ENCODE peak calls at places on chromosomes 2 and 18, in nine cellular contexts. O is foreskin fibroblast; E is mucosa of descending colon; N is stomach; L is ovary; M is activated CD8-positive, alpha-beta T cell treated with anti-CD3 and anti-CD28 coated beads for 36 hours; I is osteocyte; R is cardiac muscle cell; V is coronary artery. S is an unnamed sample.

GRCh38 chr2:220353897-220354296 is 726.5 kb downstream of the SLC4A3 start:
- DNase-seq in O (peak), E (no peak), N (no peak), L (no peak), M (no peak), I (no peak), R (no peak), V (no peak), S (no peak)

GRCh38 chr2:108958002-108958401 is 31.0 kb downstream of the EDAR start:
- DNase-seq in O (no peak), E (no peak), N (peak), L (no peak), M (no peak), I (no peak), R (no peak), V (no peak), S (no peak)

GRCh38 chr2:241460631-241461030 is 47.8 kb downstream of the STK25 start:
- DNase-seq in O (no peak), E (no peak), N (no peak), L (no peak), M (no peak), I (no peak), R (no peak), V (no peak), S (no peak)

GRCh38 chr2:101232770-101233169 is 19.9 kb upstream of the CNOT11 start:
- DNase-seq in O (no peak), E (no peak), N (no peak), L (no peak), M (no peak), I (no peak), R (no peak), V (no peak), S (no peak)

GRCh38 chr18:79512461-79513380 is 117.0 kb downstream of the NFATC1 start:
- DNase-seq in O (no peak), E (peak), N (peak), L (peak), M (no peak), I (peak), R (no peak), V (peak), S (no peak)

GRCh38 chr18:9619545-9619944 is 5.2 kb upstream of the PPP4R1 start:
- DNase-seq in O (no peak), E (no peak), N (no peak), L (no peak), M (no peak), I (no peak), R (no peak), V (no peak), S (no peak)

GRCh38 chr2:46647041-46647440 is 167.7 kb downstream of the TMEM247 start:
- DNase-seq in O (no peak), E (no peak), N (no peak), L (no peak), M (no peak), I (no peak), R (no peak), V (no peak), S (no peak)

GRCh38 chr2:115412501-115412900 is 970.1 kb downstream of the DPP10 start:
- DNase-seq in O (no peak), E (no peak), N (no peak), L (no peak), M (no peak), I (no peak), R (no peak), V (no peak), S (no peak)

GRCh38 chr2:134244587-134244986 is 9.3 kb upstream of the MGAT5 start:
- DNase-seq in O (no peak), E (no peak), N (no peak), L (no peak), M (no peak), I (no peak), R (no peak), V (no peak), S (no peak)

GRCh38 chr2:31239842-31240198 is 5.9 kb downstream of the EHD3 start:
- DNase-seq in O (peak), E (no peak), N (no peak), L (no peak), M (no peak), I (no peak), R (peak), V (peak), S (no peak)

GRCh38 chr2:206993964-206994363 is 54.6 kb downstream of the CPO start:
- DNase-seq in O (peak), E (no peak), N (no peak), L (no peak), M (no peak), I (no peak), R (no peak), V (no peak), S (no peak)

GRCh38 chr2:28101892-28102291 is 211.4 kb downstream of the BABAM2 start:
- DNase-seq in O (peak), E (no peak), N (no peak), L (no peak), M (no peak), I (no peak), R (no peak), V (no peak), S (no peak)

GRCh38 chr2:239890347-239890746 is 134.8 kb downstream of the NDUFA10 start:
- DNase-seq in O (no peak), E (no peak), N (peak), L (no peak), M (no peak), I (peak), R (no peak), V (peak), S (no peak)

GRCh38 chr18:55300469-55301195 is 287.4 kb downstream of the TCF4 start:
- DNase-seq in O (peak), E (no peak), N (no peak), L (no peak), M (no peak), I (no peak), R (no peak), V (no peak), S (no peak)

GRCh38 chr2:24456610-24457556 is 34.2 kb upstream of the NCOA1 start:
- DNase-seq in O (peak), E (no peak), N (peak), L (peak), M (peak), I (no peak), R (no peak), V (no peak), S (no peak)

GRCh38 chr2:43226955-43227829 is 786 bp upstream of the ZFP36L2 start:
- DNase-seq in O (peak), E (peak), N (peak), L (peak), M (peak), I (peak), R (peak), V (peak), S (peak)

GRCh38 chr2:83055338-83056010 is 1403.6 kb downstream of the SUCLG1 start:
- DNase-seq in O (peak), E (no peak), N (no peak), L (no peak), M (no peak), I (no peak), R (no peak), V (no peak), S (no peak)

GRCh38 chr2:120632796-120633646 is 102.6 kb upstream of the GLI2 start:
- DNase-seq in O (no peak), E (no peak), N (no peak), L (no peak), M (no peak), I (no peak), R (no peak), V (peak), S (no peak)

GRCh38 chr2:184824597-184824996 is 226.3 kb downstream of the ZNF804A start:
- DNase-seq in O (no peak), E (no peak), N (no peak), L (no peak), M (no peak), I (no peak), R (no peak), V (no peak), S (no peak)

GRCh38 chr18:36818652-36819051 is 10.2 kb downstream of the TPGS2 start:
- DNase-seq in O (no peak), E (no peak), N (no peak), L (no peak), M (no peak), I (no peak), R (no peak), V (no peak), S (no peak)

GRCh38 chr2:230949966-230950832 is 25.2 kb upstream of the GPR55 start:
- DNase-seq in O (no peak), E (no peak), N (peak), L (no peak), M (peak), I (no peak), R (no peak), V (no peak), S (peak)

GRCh38 chr18:56402872-56403516 is 235.4 kb downstream of the TXNL1 start:
- DNase-seq in O (peak), E (no peak), N (no peak), L (no peak), M (no peak), I (no peak), R (no peak), V (no peak), S (no peak)

GRCh38 chr2:98823196-98824166 is 92.5 kb upstream of the MGAT4A start:
- DNase-seq in O (no peak), E (no peak), N (no peak), L (no peak), M (no peak), I (no peak), R (no peak), V (peak), S (no peak)

GRCh38 chr18:75544496-75544895 is 117.0 kb upstream of the SMIM21 start:
- DNase-seq in O (peak), E (no peak), N (no peak), L (no peak), M (no peak), I (no peak), R (no peak), V (no peak), S (no peak)

GRCh38 chr2:53021285-53021684 is 746.3 kb upstream of the CHAC2 start:
- DNase-seq in O (peak), E (no peak), N (no peak), L (no peak), M (no peak), I (no peak), R (no peak), V (no peak), S (no peak)

GRCh38 chr2:6986251-6986893 is 69.2 kb downstream of the RNF144A start:
- DNase-seq in O (no peak), E (no peak), N (no peak), L (no peak), M (no peak), I (no peak), R (no peak), V (no peak), S (no peak)

GRCh38 chr2:105299290-105299689 is 30.2 kb downstream of the TGFBRAP1 start:
- DNase-seq in O (no peak), E (no peak), N (no peak), L (no peak), M (no peak), I (no peak), R (no peak), V (no peak), S (no peak)

GRCh38 chr2:229408356-229408755 is 137.3 kb upstream of the PID1 start:
- DNase-seq in O (peak), E (no peak), N (peak), L (no peak), M (no peak), I (no peak), R (no peak), V (no peak), S (no peak)

GRCh38 chr18:54626779-54627178 is 35.7 kb downstream of the DYNAP start:
- DNase-seq in O (no peak), E (no peak), N (no peak), L (no peak), M (no peak), I (no peak), R (no peak), V (no peak), S (no peak)

GRCh38 chr2:191178806-191179514 is 28.2 kb upstream of the STAT4 start:
- DNase-seq in O (peak), E (no peak), N (no peak), L (no peak), M (no peak), I (no peak), R (no peak), V (peak), S (no peak)

GRCh38 chr18:24659837-24660720 is 199.6 kb downstream of the HRH4 start:
- DNase-seq in O (peak), E (peak), N (no peak), L (peak), M (peak), I (no peak), R (no peak), V (no peak), S (no peak)

GRCh38 chr2:230757476-230757875 is 44.8 kb downstream of the CAB39 start:
- DNase-seq in O (no peak), E (no peak), N (no peak), L (no peak), M (no peak), I (no peak), R (no peak), V (no peak), S (no peak)

GRCh38 chr2:223674998-223675609 is 72.9 kb upstream of the SCG2 start:
- DNase-seq in O (peak), E (no peak), N (no peak), L (no peak), M (peak), I (no peak), R (no peak), V (no peak), S (no peak)
- TF ChIP-seq CTCF in O (peak), E (no peak), N (peak), L (no peak), M (no peak), I (peak), R (peak), V (no peak), S (no peak)

DNA sequence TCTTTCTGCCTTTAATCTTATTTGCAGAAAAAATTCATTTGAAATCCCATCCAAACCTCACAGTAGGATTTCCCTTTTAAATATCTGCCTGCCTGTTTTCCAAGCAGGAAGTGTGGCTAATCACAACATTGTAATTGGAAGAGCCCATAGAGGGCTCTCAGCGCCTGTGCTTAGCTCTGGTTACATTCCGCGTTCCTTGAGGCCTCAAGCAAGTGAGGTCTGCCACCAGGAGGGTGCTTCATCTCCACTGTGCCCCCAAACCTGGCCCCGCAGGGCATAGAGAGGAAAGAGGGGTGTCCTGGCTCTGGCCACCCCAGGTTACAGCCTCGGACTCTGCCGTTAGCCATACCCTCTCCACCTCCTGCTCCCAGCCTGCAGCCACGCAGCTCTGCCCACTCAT is 214.8 kb downstream of the SP3 start:
- DNase-seq in O (peak), E (no peak), N (no peak), L (peak), M (no peak), I (no peak), R (peak), V (no peak), S (no peak)
- TF ChIP-seq CTCF in O (no peak), E (no peak), N (no peak), L (no peak), M (no peak), I (peak), R (peak), V (no peak), S (no peak)

GRCh38 chr2:55782528-55783173 is 89.0 kb upstream of the PNPT1 start:
- DNase-seq in O (no peak), E (no peak), N (no peak), L (no peak), M (no peak), I (no peak), R (no peak), V (no peak), S (no peak)

GRCh38 chr2:55776966-55777365 is 83.3 kb upstream of the PNPT1 start:
- DNase-seq in O (no peak), E (no peak), N (no peak), L (no peak), M (no peak), I (no peak), R (no peak), V (no peak), S (no peak)

GRCh38 chr2:55779459-55780421 is 86.1 kb upstream of the PNPT1 start:
- DNase-seq in O (peak), E (no peak), N (no peak), L (no peak), M (no peak), I (no peak), R (no peak), V (no peak), S (no peak)

GRCh38 chr2:55786286-55786685 is 92.6 kb upstream of the PNPT1 start:
- DNase-seq in O (no peak), E (no peak), N (no peak), L (no peak), M (no peak), I (no peak), R (no peak), V (no peak), S (no peak)

GRCh38 chr2:55781542-55781941 is 87.9 kb upstream of the PNPT1 start:
- DNase-seq in O (no peak), E (no peak), N (no peak), L (no peak), M (no peak), I (no peak), R (no peak), V (no peak), S (no peak)
- TF ChIP-seq CTCF in O (no peak), E (no peak), N (no peak), L (no peak), M (no peak), I (no peak), R (no peak), V (no peak), S (no peak)

GRCh38 chr2:130336877-130337734 is 5.6 kb upstream of the IMP4 start:
- DNase-seq in O (peak), E (peak), N (peak), L (peak), M (peak), I (peak), R (peak), V (no peak), S (peak)
- TF ChIP-seq CTCF in O (no peak), E (no peak), N (no peak), L (no peak), M (no peak), I (peak), R (no peak), V (no peak), S (no peak)

S was measured in GM20000.